ENCODE peak calls at places on chromosomes 7 and 10, in six cellular contexts. D is AG04449, O is fibroblast of lung, K is Panc1, Z is brain microvascular endothelial cell, X is sigmoid colon. U is an unnamed sample.
A peak's percentile ranks its signal among the peaks of the same experiment; 100 is the strongest.

GRCh38 chr7:191105-192034 is 1.0 kb upstream of the FAM20C start:
- DNase-seq in D (peak; percentile 50), O (peak; percentile 95), K (no peak), Z (peak; percentile 85), X (peak; percentile 88), U (peak; percentile 68)

GRCh38 chr10:32105782-32106382 is 49.7 kb upstream of the KIF5B start:
- DNase-seq in D (no peak), O (no peak), K (no peak), Z (no peak), X (no peak), U (no peak)

GRCh38 chr7:101550641-101551531 is 78.2 kb downstream of the MYL10 start:
- DNase-seq in D (no peak), O (peak; percentile 5), K (no peak), Z (no peak), X (peak; percentile 57), U (no peak)

GRCh38 chr7:100091411-100092181 is 2.8 kb downstream of the COPS6 start:
- DNase-seq in D (no peak), O (peak; percentile 29), K (no peak), Z (peak; percentile 35), X (no peak), U (no peak)

GRCh38 chr10:117631276-117632151 is 89.0 kb downstream of the EMX2 start:
- DNase-seq in D (no peak), O (no peak), K (no peak), Z (no peak), X (no peak), U (no peak)

GRCh38 chr10:27636816-27637215 is 108.8 kb downstream of the MKX start:
- DNase-seq in D (no peak), O (no peak), K (no peak), Z (no peak), X (no peak), U (no peak)

GRCh38 chr7:158353606-158354570 is 233.7 kb downstream of the PTPRN2 start:
- DNase-seq in D (no peak), O (no peak), K (peak; percentile 38), Z (peak; percentile 41), X (peak; percentile 14), U (no peak)

GRCh38 chr10:5090551-5090950 is 3.7 kb upstream of the AKR1C3 start:
- DNase-seq in D (no peak), O (no peak), K (no peak), Z (no peak), X (no peak), U (no peak)

GRCh38 chr10:4721994-4722753 is 103.8 kb upstream of the AKR1E2 start:
- DNase-seq in D (peak; percentile 17), O (no peak), K (no peak), Z (peak; percentile 24), X (no peak), U (peak; percentile 78)

GRCh38 chr7:19776981-19777380 is 3.6 kb upstream of the TMEM196 start:
- DNase-seq in D (no peak), O (no peak), K (no peak), Z (no peak), X (no peak), U (no peak)

GRCh38 chr7:31919678-31920369 is 150.4 kb downstream of the PDE1C start:
- DNase-seq in D (no peak), O (no peak), K (no peak), Z (no peak), X (no peak), U (no peak)

GRCh38 chr10:75465110-75465509 is 33.7 kb downstream of the LRMDA start:
- DNase-seq in D (no peak), O (no peak), K (no peak), Z (no peak), X (no peak), U (no peak)

GRCh38 chr7:101494602-101495329 is 132.1 kb downstream of the COL26A1 start:
- DNase-seq in D (no peak), O (peak; percentile 16), K (no peak), Z (no peak), X (no peak), U (no peak)

GRCh38 chr7:157807510-157807909 is 470.7 kb downstream of the DNAJB6 start:
- DNase-seq in D (no peak), O (peak; percentile 62), K (no peak), Z (peak; percentile 86), X (no peak), U (no peak)

GRCh38 chr10:99667108-99667751 is 7.9 kb downstream of the ENTPD7 start:
- DNase-seq in D (no peak), O (peak; percentile 98), K (no peak), Z (peak; percentile 77), X (no peak), U (no peak)

GRCh38 chr7:107435749-107436148 is 34.1 kb upstream of the GPR22 start:
- DNase-seq in D (no peak), O (no peak), K (no peak), Z (no peak), X (no peak), U (no peak)

GRCh38 chr7:147584771-147585193 is 1005.8 kb upstream of the C7orf33 start:
- DNase-seq in D (no peak), O (no peak), K (no peak), Z (no peak), X (no peak), U (no peak)

GRCh38 chr10:104332243-104333036 is 5.8 kb downstream of the ITPRIP start:
- DNase-seq in D (no peak), O (peak; percentile 53), K (no peak), Z (no peak), X (peak; percentile 50), U (no peak)

GRCh38 chr10:33122014-33122788 is 164.2 kb upstream of the ITGB1 start:
- DNase-seq in D (peak; percentile 91), O (peak; percentile 97), K (no peak), Z (peak; percentile 51), X (no peak), U (peak; percentile 96)

GRCh38 chr7:15046851-15047250 is 144.3 kb upstream of the DGKB start:
- DNase-seq in D (no peak), O (no peak), K (no peak), Z (no peak), X (no peak), U (no peak)

GRCh38 chr7:29243777-29244655 is 49.4 kb downstream of the CHN2 start:
- DNase-seq in D (no peak), O (no peak), K (no peak), Z (no peak), X (no peak), U (no peak)

GRCh38 chr10:48684792-48685651 is at the start of gene WDFY4:
- DNase-seq in D (no peak), O (no peak), K (no peak), Z (no peak), X (no peak), U (no peak)

GRCh38 chr10:123136221-123136805 is 543 bp downstream of the HMX3 start:
- DNase-seq in D (no peak), O (no peak), K (no peak), Z (no peak), X (no peak), U (no peak)

GRCh38 chr7:31027161-31027965 is 24.7 kb upstream of the ADCYAP1R1 start:
- DNase-seq in D (no peak), O (peak; percentile 15), K (no peak), Z (no peak), X (peak; percentile 90), U (no peak)

GRCh38 chr7:23105644-23106490 is at the start of gene KLHL7:
- DNase-seq in D (no peak), O (peak; percentile 90), K (peak; percentile 78), Z (peak; percentile 94), X (peak; percentile 98), U (peak; percentile 46)
- TF ChIP-seq CTCF in D (no peak), O (no peak), K (no peak), Z (peak; percentile 48), X (no peak), U (no peak)

GRCh38 chr7:128947854-128948253 is 10.1 kb downstream of the IRF5 start:
- DNase-seq in D (no peak), O (no peak), K (no peak), Z (no peak), X (no peak), U (no peak)

GRCh38 chr7:128946936-128947830 is 9.5 kb downstream of the IRF5 start:
- DNase-seq in D (no peak), O (no peak), K (no peak), Z (no peak), X (no peak), U (no peak)

GRCh38 chr7:128941946-128942526 is 4.3 kb downstream of the IRF5 start:
- DNase-seq in D (no peak), O (no peak), K (no peak), Z (no peak), X (no peak), U (no peak)

GRCh38 chr7:128945668-128946366 is 8.1 kb downstream of the IRF5 start:
- DNase-seq in D (no peak), O (no peak), K (no peak), Z (no peak), X (no peak), U (no peak)

GRCh38 chr7:128944487-128945236 is 6.9 kb downstream of the IRF5 start:
- DNase-seq in D (no peak), O (no peak), K (no peak), Z (no peak), X (no peak), U (no peak)
- H3K4me3 ChIP-seq in D (no peak overlapping the region), O (no peak overlapping the region), K (no peak overlapping the region), Z (no peak overlapping the region), X (no peak overlapping the region), U (no peak overlapping the region)

GRCh38 chr10:112059220-112059619 is 124.3 kb downstream of the GPAM start:
- DNase-seq in D (no peak), O (no peak), K (no peak), Z (no peak), X (no peak), U (no peak)
- TF ChIP-seq CTCF in D (no peak), O (no peak), K (peak; percentile 9), Z (no peak), X (no peak), U (no peak)

GRCh38 chr7:42104231-42104630 is 132.8 kb downstream of the GLI3 start:
- DNase-seq in D (no peak), O (no peak), K (no peak), Z (no peak), X (no peak), U (no peak)
- H3K4me3 ChIP-seq in D (no peak overlapping the region), O (no peak overlapping the region), K (no peak overlapping the region), Z (no peak overlapping the region), X (no peak overlapping the region), U (no peak overlapping the region)

DNA sequence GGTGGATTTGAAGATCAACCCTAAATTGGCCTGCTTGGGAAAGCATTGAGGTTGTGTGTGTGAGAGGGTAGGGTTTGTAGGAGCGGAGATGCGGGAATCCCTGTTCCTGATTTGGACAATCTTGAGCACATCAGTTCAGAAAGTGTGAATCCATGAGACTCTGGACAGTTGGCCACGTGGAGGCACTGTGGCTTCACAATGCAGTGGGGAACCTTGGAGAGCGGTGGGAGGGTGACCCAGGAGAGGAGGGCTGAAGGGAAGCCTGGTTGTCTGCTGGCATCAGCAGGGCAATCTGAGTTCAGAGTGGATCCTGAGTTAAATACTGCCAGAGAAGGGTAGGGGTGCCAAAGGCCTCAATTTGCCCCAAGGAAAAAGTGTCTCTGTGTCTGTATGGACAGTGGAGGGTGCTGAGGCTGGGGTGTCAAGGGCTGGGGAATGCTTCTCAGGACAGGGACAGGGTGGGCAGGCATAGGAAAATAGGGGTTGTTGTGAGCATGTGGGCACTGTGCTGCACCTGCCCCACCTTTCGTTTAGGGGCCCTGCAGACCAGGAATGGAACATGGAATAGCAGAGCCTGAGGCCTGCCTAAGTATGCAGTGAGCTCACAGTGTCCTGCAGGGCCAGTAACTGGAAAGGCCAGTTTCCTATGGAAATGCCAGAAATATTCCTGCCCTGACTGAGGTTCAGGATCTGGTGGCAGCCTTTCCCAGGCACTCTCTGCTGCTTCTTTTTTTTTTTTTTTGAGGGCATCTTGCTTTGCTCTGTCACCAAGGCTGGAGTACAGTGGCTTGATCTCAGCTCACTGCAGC is 162.9 kb upstream of the PRSS58 start:
- DNase-seq in D (no peak), O (peak; percentile 28), K (no peak), Z (peak; percentile 43), X (no peak), U (no peak)
- TF ChIP-seq CTCF in D (peak; percentile 75), O (peak; percentile 51), K (peak; percentile 18), Z (peak; percentile 82), X (no peak), U (peak; percentile 57)